ENCODE peak calls at places on chromosomes 1 and 21, in five cellular contexts. W is naive thymus-derived CD8-positive, alpha-beta T cell; I is activated CD4-positive, alpha-beta T cell treated with anti-CD3 and anti-CD28 coated beads, Interleukin-2, amount 10 ng/mL, durations not matched to agents 7 days and 5 days; H is HS-5; N is mucosa of descending colon. U is an unnamed sample.

GRCh38 chr21:22209304-22209700 is 1211.1 kb downstream of the NCAM2 start:
- DNase-seq in W (no peak), H (no peak), I (no peak), N (no peak), U (no peak)

GRCh38 chr1:110065841-110066240 is 4.6 kb downstream of the ALX3 start:
- DNase-seq in I (no peak), N (no peak), W (no peak), H (no peak), U (no peak)

GRCh38 chr21:33411949-33412430 is 8.8 kb downstream of the IFNGR2 start:
- DNase-seq in W (no peak), I (no peak), H (no peak), N (peak; percentile 75), U (no peak)

GRCh38 chr1:110597966-110598365 is 8.2 kb downstream of the KCNA2 start:
- DNase-seq in I (no peak), N (no peak), H (no peak), W (peak; percentile 5), U (no peak)

GRCh38 chr21:45413922-45414321 is 9.0 kb downstream of the COL18A1 start:
- DNase-seq in W (no peak), I (no peak), N (peak; percentile 15), H (no peak), U (no peak)

GRCh38 chr1:232292818-232293217 is 337.1 kb downstream of the SIPA1L2 start:
- DNase-seq in H (no peak), I (no peak), W (no peak), N (no peak), U (no peak)

GRCh38 chr1:1001631-1002300 is 1.9 kb upstream of the HES4 start:
- DNase-seq in I (peak; percentile 52), N (peak; percentile 81), W (peak; percentile 59), H (peak; percentile 25), U (peak; percentile 70)

GRCh38 chr1:152107984-152108898 is 7.0 kb downstream of the TCHH start:
- DNase-seq in W (no peak), H (no peak), N (peak; percentile 57), I (no peak), U (no peak)

GRCh38 chr21:35354078-35354477 is 305.0 kb upstream of the RUNX1 start:
- DNase-seq in N (no peak), I (no peak), H (no peak), W (no peak), U (no peak)

GRCh38 chr1:107666493-107666892 is 298.5 kb downstream of the VAV3 start:
- DNase-seq in N (no peak), I (no peak), W (no peak), H (no peak), U (no peak)

GRCh38 chr1:40384413-40384762 is 10.9 kb downstream of the SMAP2 start:
- DNase-seq in N (no peak), W (no peak), I (no peak), H (no peak), U (no peak)

GRCh38 chr1:159211331-159212136 is 6.9 kb downstream of the ACKR1 start:
- DNase-seq in W (peak; percentile 53), H (no peak), I (peak; percentile 57), N (no peak), U (no peak)

GRCh38 chr1:33367488-33368405 is 46.8 kb upstream of the A3GALT2 start:
- DNase-seq in W (peak; percentile 81), H (no peak), N (peak; percentile 85), I (peak; percentile 89), U (peak; percentile 85)

GRCh38 chr1:168470821-168471473 is 72.8 kb downstream of the XCL2 start:
- DNase-seq in I (no peak), N (no peak), H (peak; percentile 87), W (no peak), U (no peak)

GRCh38 chr1:97095764-97096163 is 374.2 kb downstream of the PTBP2 start:
- DNase-seq in W (no peak), H (no peak), I (no peak), N (no peak), U (no peak)

GRCh38 chr1:26391450-26391849 is 18.9 kb upstream of the ZNF683 start:
- DNase-seq in I (peak; percentile 69), H (no peak), W (peak; percentile 44), N (no peak), U (peak; percentile 21)

GRCh38 chr1:13513063-13513884 is 529 bp downstream of the LRRC38 start:
- DNase-seq in N (no peak), I (no peak), H (no peak), W (no peak), U (no peak)

GRCh38 chr1:245087723-245088122 is 67.1 kb upstream of the KIF26B start:
- DNase-seq in N (no peak), W (no peak), I (no peak), H (no peak), U (no peak)

GRCh38 chr1:223712184-223712855 is at the start of gene CAPN2:
- DNase-seq in W (peak; percentile 46), H (no peak), N (peak; percentile 90), I (peak; percentile 53), U (peak; percentile 58)

GRCh38 chr1:194802572-194802971 is 1616.2 kb upstream of the B3GALT2 start:
- DNase-seq in I (no peak), N (no peak), W (no peak), H (no peak), U (no peak)

GRCh38 chr1:23651069-23651808 is 40.4 kb upstream of the RPL11 start:
- DNase-seq in N (no peak), W (no peak), H (no peak), I (no peak), U (no peak)

GRCh38 chr1:172470149-172470548 is 26.3 kb upstream of the PIGC start:
- DNase-seq in W (no peak), H (no peak), N (no peak), I (no peak), U (no peak)

GRCh38 chr21:39863111-39863510 is 4.1 kb upstream of the PCP4 start:
- DNase-seq in W (no peak), I (no peak), H (no peak), N (no peak), U (no peak)

GRCh38 chr1:15090373-15090772 is 63.2 kb upstream of the TMEM51 start:
- DNase-seq in W (no peak), I (peak; percentile 13), N (peak; percentile 90), H (no peak), U (no peak)

GRCh38 chr1:200901796-200902444 is 7.2 kb downstream of the INAVA start:
- DNase-seq in W (no peak), I (no peak), H (no peak), N (no peak), U (no peak)

GRCh38 chr1:37362990-37363389 is 111.4 kb upstream of the ZC3H12A start:
- DNase-seq in W (no peak), I (no peak), H (no peak), N (no peak), U (no peak)

GRCh38 chr1:170309389-170310013 is 163.7 kb downstream of the NTMT2 start:
- DNase-seq in N (no peak), W (no peak), I (no peak), H (peak; percentile 72), U (no peak)

GRCh38 chr1:6098303-6099215 is 52.9 kb downstream of the KCNAB2 start:
- DNase-seq in N (peak; percentile 53), I (no peak), W (no peak), H (no peak), U (no peak)

GRCh38 chr1:155127672-155128468 is at the start of gene EFNA1:
- DNase-seq in I (peak; percentile 29), N (peak; percentile 84), W (peak; percentile 37), H (no peak), U (no peak)

GRCh38 chr1:209996348-209996747 is 58.3 kb downstream of the SYT14 start:
- DNase-seq in N (no peak), W (no peak), I (no peak), H (no peak), U (no peak)

GRCh38 chr1:101929343-101929742 is 67.4 kb downstream of the OLFM3 start:
- DNase-seq in H (no peak), I (no peak), W (no peak), N (no peak), U (no peak)

GRCh38 chr1:230982698-230983097 is 3.8 kb downstream of the ARV1 start:
- DNase-seq in N (no peak), W (no peak), I (no peak), H (no peak), U (no peak)

GRCh38 chr1:50268049-50268448 is 155.2 kb downstream of the DMRTA2 start:
- DNase-seq in I (peak; percentile 21), H (no peak), N (no peak), W (no peak), U (no peak)

GRCh38 chr1:156490401-156491032 is 10.1 kb downstream of the MEF2D start:
- DNase-seq in W (no peak), N (no peak), H (no peak), I (no peak), U (no peak)